ENCODE peak calls at places on chromosome 15, in nine cellular contexts. One of them, this sample, is unnamed.

GRCh38 chr15:34341922-34342736 is 807 bp downstream of the NOP10 start:
- DNase-seq in mesothelial cell of epicardium: peak
- DNase-seq in endothelial cell: no peak
- DNase-seq in glutamatergic neuron: no peak
- DNase-seq in BJ: no peak
- DNase-seq in foreskin fibroblast: no peak
- DNase-seq in AG04449: no peak
- DNase-seq in neural crest cell: no peak
- DNase-seq in hepatocyte: no peak
- DNase-seq in this sample: no peak

GRCh38 chr15:40493089-40493840 is 22.5 kb downstream of the CHST14 start:
- DNase-seq in mesothelial cell of epicardium: no peak
- DNase-seq in endothelial cell: no peak
- DNase-seq in glutamatergic neuron: no peak
- DNase-seq in BJ: no peak
- DNase-seq in foreskin fibroblast: no peak
- DNase-seq in AG04449: no peak
- DNase-seq in neural crest cell: no peak
- DNase-seq in hepatocyte: no peak
- DNase-seq in this sample: no peak

GRCh38 chr15:99619712-99620111 is 53.9 kb downstream of the MEF2A start:
- DNase-seq in mesothelial cell of epicardium: no peak
- DNase-seq in endothelial cell: no peak
- DNase-seq in glutamatergic neuron: no peak
- DNase-seq in BJ: no peak
- DNase-seq in foreskin fibroblast: no peak
- DNase-seq in AG04449: no peak
- DNase-seq in neural crest cell: no peak
- DNase-seq in hepatocyte: no peak
- DNase-seq in this sample: no peak

GRCh38 chr15:31079519-31079918 is 22.0 kb downstream of the TRPM1 start:
- DNase-seq in mesothelial cell of epicardium: no peak
- DNase-seq in endothelial cell: no peak
- DNase-seq in glutamatergic neuron: no peak
- DNase-seq in BJ: peak
- DNase-seq in foreskin fibroblast: peak
- DNase-seq in AG04449: peak
- DNase-seq in neural crest cell: no peak
- DNase-seq in hepatocyte: no peak
- DNase-seq in this sample: no peak

GRCh38 chr15:89621547-89621946 is 33.7 kb downstream of the KIF7 start:
- DNase-seq in mesothelial cell of epicardium: no peak
- DNase-seq in endothelial cell: no peak
- DNase-seq in glutamatergic neuron: no peak
- DNase-seq in BJ: no peak
- DNase-seq in foreskin fibroblast: no peak
- DNase-seq in AG04449: no peak
- DNase-seq in neural crest cell: no peak
- DNase-seq in hepatocyte: no peak
- DNase-seq in this sample: no peak

GRCh38 chr15:83818591-83818990 is 164.7 kb downstream of the ADAMTSL3 start:
- DNase-seq in mesothelial cell of epicardium: no peak
- DNase-seq in endothelial cell: no peak
- DNase-seq in glutamatergic neuron: no peak
- DNase-seq in BJ: no peak
- DNase-seq in foreskin fibroblast: no peak
- DNase-seq in AG04449: no peak
- DNase-seq in neural crest cell: no peak
- DNase-seq in hepatocyte: no peak
- DNase-seq in this sample: no peak

GRCh38 chr15:68499620-68500312 is 67.8 kb upstream of the ITGA11 start:
- DNase-seq in mesothelial cell of epicardium: peak
- DNase-seq in endothelial cell: no peak
- DNase-seq in glutamatergic neuron: no peak
- DNase-seq in BJ: no peak
- DNase-seq in foreskin fibroblast: no peak
- DNase-seq in AG04449: no peak
- DNase-seq in neural crest cell: no peak
- DNase-seq in hepatocyte: no peak
- DNase-seq in this sample: no peak

GRCh38 chr15:59060348-59060747 is 44.6 kb upstream of the CCNB2 start:
- DNase-seq in mesothelial cell of epicardium: no peak
- DNase-seq in endothelial cell: no peak
- DNase-seq in glutamatergic neuron: no peak
- DNase-seq in BJ: no peak
- DNase-seq in foreskin fibroblast: no peak
- DNase-seq in AG04449: no peak
- DNase-seq in neural crest cell: no peak
- DNase-seq in hepatocyte: no peak
- DNase-seq in this sample: no peak

GRCh38 chr15:80449825-80450224 is 45.6 kb downstream of the ARNT2 start:
- DNase-seq in mesothelial cell of epicardium: no peak
- DNase-seq in endothelial cell: no peak
- DNase-seq in glutamatergic neuron: no peak
- DNase-seq in BJ: no peak
- DNase-seq in foreskin fibroblast: no peak
- DNase-seq in AG04449: no peak
- DNase-seq in neural crest cell: no peak
- DNase-seq in hepatocyte: no peak
- DNase-seq in this sample: no peak

GRCh38 chr15:42736178-42736792 is 643 bp downstream of the CDAN1 start:
- DNase-seq in mesothelial cell of epicardium: peak
- DNase-seq in endothelial cell: peak
- DNase-seq in glutamatergic neuron: no peak
- DNase-seq in BJ: no peak
- DNase-seq in foreskin fibroblast: no peak
- DNase-seq in AG04449: no peak
- DNase-seq in neural crest cell: peak
- DNase-seq in hepatocyte: peak
- DNase-seq in this sample: no peak

GRCh38 chr15:76196286-76196948 is 114.9 kb downstream of the ETFA start:
- DNase-seq in mesothelial cell of epicardium: no peak
- DNase-seq in endothelial cell: no peak
- DNase-seq in glutamatergic neuron: no peak
- DNase-seq in BJ: peak
- DNase-seq in foreskin fibroblast: peak
- DNase-seq in AG04449: peak
- DNase-seq in neural crest cell: no peak
- DNase-seq in hepatocyte: peak
- DNase-seq in this sample: peak

GRCh38 chr15:32683906-32684584 is 33.8 kb upstream of the GREM1 start:
- DNase-seq in mesothelial cell of epicardium: no peak
- DNase-seq in endothelial cell: no peak
- DNase-seq in glutamatergic neuron: no peak
- DNase-seq in BJ: peak
- DNase-seq in foreskin fibroblast: peak
- DNase-seq in AG04449: no peak
- DNase-seq in neural crest cell: no peak
- DNase-seq in hepatocyte: no peak
- DNase-seq in this sample: no peak

GRCh38 chr15:98154863-98155262 is 194.4 kb downstream of the ARRDC4 start:
- DNase-seq in mesothelial cell of epicardium: no peak
- DNase-seq in endothelial cell: no peak
- DNase-seq in glutamatergic neuron: no peak
- DNase-seq in BJ: peak
- DNase-seq in foreskin fibroblast: peak
- DNase-seq in AG04449: peak
- DNase-seq in neural crest cell: no peak
- DNase-seq in hepatocyte: peak
- DNase-seq in this sample: no peak

GRCh38 chr15:70528270-70528706 is 235.1 kb downstream of the UACA start:
- DNase-seq in mesothelial cell of epicardium: peak
- DNase-seq in endothelial cell: no peak
- DNase-seq in glutamatergic neuron: no peak
- DNase-seq in BJ: no peak
- DNase-seq in foreskin fibroblast: no peak
- DNase-seq in AG04449: no peak
- DNase-seq in neural crest cell: no peak
- DNase-seq in hepatocyte: peak
- DNase-seq in this sample: no peak

GRCh38 chr15:85485956-85486567 is 105.7 kb downstream of the AKAP13 start:
- DNase-seq in mesothelial cell of epicardium: peak
- DNase-seq in endothelial cell: peak
- DNase-seq in glutamatergic neuron: no peak
- DNase-seq in BJ: no peak
- DNase-seq in foreskin fibroblast: peak
- DNase-seq in AG04449: no peak
- DNase-seq in neural crest cell: peak
- DNase-seq in hepatocyte: peak
- DNase-seq in this sample: peak

GRCh38 chr15:100201376-100202280 is 140.1 kb downstream of the ADAMTS17 start:
- DNase-seq in mesothelial cell of epicardium: peak
- DNase-seq in endothelial cell: no peak
- DNase-seq in glutamatergic neuron: no peak
- DNase-seq in BJ: no peak
- DNase-seq in foreskin fibroblast: no peak
- DNase-seq in AG04449: no peak
- DNase-seq in neural crest cell: no peak
- DNase-seq in hepatocyte: no peak
- DNase-seq in this sample: peak

GRCh38 chr15:92155941-92156340 is 237.7 kb upstream of the ST8SIA2 start:
- DNase-seq in mesothelial cell of epicardium: no peak
- DNase-seq in endothelial cell: no peak
- DNase-seq in glutamatergic neuron: no peak
- DNase-seq in BJ: no peak
- DNase-seq in foreskin fibroblast: no peak
- DNase-seq in AG04449: no peak
- DNase-seq in neural crest cell: no peak
- DNase-seq in hepatocyte: no peak
- DNase-seq in this sample: no peak

GRCh38 chr15:35693286-35693685 is 147.3 kb upstream of the DPH6 start:
- DNase-seq in mesothelial cell of epicardium: no peak
- DNase-seq in endothelial cell: no peak
- DNase-seq in glutamatergic neuron: no peak
- DNase-seq in BJ: no peak
- DNase-seq in foreskin fibroblast: no peak
- DNase-seq in AG04449: no peak
- DNase-seq in neural crest cell: no peak
- DNase-seq in hepatocyte: no peak
- DNase-seq in this sample: no peak

GRCh38 chr15:55619783-55620182 is 31.6 kb upstream of the PYGO1 start:
- DNase-seq in mesothelial cell of epicardium: no peak
- DNase-seq in endothelial cell: no peak
- DNase-seq in glutamatergic neuron: no peak
- DNase-seq in BJ: no peak
- DNase-seq in foreskin fibroblast: no peak
- DNase-seq in AG04449: no peak
- DNase-seq in neural crest cell: no peak
- DNase-seq in hepatocyte: no peak
- DNase-seq in this sample: no peak
- TF ChIP-seq CTCF in mesothelial cell of epicardium: no peak
- TF ChIP-seq CTCF in endothelial cell: no peak
- TF ChIP-seq CTCF in glutamatergic neuron: no peak
- TF ChIP-seq CTCF in BJ: no peak
- TF ChIP-seq CTCF in foreskin fibroblast: no peak
- TF ChIP-seq CTCF in AG04449: no peak
- TF ChIP-seq CTCF in neural crest cell: no peak
- TF ChIP-seq CTCF in hepatocyte: no peak
- TF ChIP-seq CTCF in this sample: no peak

GRCh38 chr15:28880680-28881079 is 5.1 kb upstream of the APBA2 start:
- DNase-seq in mesothelial cell of epicardium: no peak
- DNase-seq in endothelial cell: no peak
- DNase-seq in glutamatergic neuron: no peak
- DNase-seq in BJ: no peak
- DNase-seq in foreskin fibroblast: no peak
- DNase-seq in AG04449: no peak
- DNase-seq in neural crest cell: no peak
- DNase-seq in hepatocyte: no peak
- DNase-seq in this sample: no peak

GRCh38 chr15:28881600-28881999 is 4.2 kb upstream of the APBA2 start:
- DNase-seq in mesothelial cell of epicardium: no peak
- DNase-seq in endothelial cell: no peak
- DNase-seq in glutamatergic neuron: no peak
- DNase-seq in BJ: no peak
- DNase-seq in foreskin fibroblast: no peak
- DNase-seq in AG04449: no peak
- DNase-seq in neural crest cell: no peak
- DNase-seq in hepatocyte: no peak
- DNase-seq in this sample: no peak

GRCh38 chr15:28878209-28878608 is 7.6 kb upstream of the APBA2 start:
- DNase-seq in mesothelial cell of epicardium: no peak
- DNase-seq in endothelial cell: no peak
- DNase-seq in glutamatergic neuron: no peak
- DNase-seq in BJ: no peak
- DNase-seq in foreskin fibroblast: no peak
- DNase-seq in AG04449: no peak
- DNase-seq in neural crest cell: no peak
- DNase-seq in hepatocyte: no peak
- DNase-seq in this sample: no peak

GRCh38 chr15:28879551-28879950 is 6.2 kb upstream of the APBA2 start:
- DNase-seq in mesothelial cell of epicardium: no peak
- DNase-seq in endothelial cell: no peak
- DNase-seq in glutamatergic neuron: no peak
- DNase-seq in BJ: no peak
- DNase-seq in foreskin fibroblast: no peak
- DNase-seq in AG04449: no peak
- DNase-seq in neural crest cell: no peak
- DNase-seq in hepatocyte: no peak
- DNase-seq in this sample: no peak

DNA sequence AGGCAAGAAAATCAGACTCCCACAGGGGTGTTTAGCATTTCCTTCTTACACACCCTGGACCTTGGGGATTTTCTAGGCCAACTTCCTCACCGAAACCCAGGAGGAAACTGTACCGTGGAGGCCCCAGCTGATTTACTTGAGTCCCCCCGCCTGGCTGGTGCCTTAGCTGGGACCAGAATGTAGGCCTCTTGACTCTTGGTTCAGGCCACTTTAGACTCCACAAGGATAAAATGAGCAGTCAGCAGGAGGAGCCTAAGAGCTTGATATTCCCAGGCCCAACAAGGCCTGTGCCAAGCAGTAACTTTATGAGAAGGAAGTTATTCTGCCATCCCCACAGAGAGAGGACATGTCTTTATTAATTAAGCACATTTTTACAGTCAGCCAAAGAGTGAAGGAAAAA is 4.6 kb upstream of the APBA2 start:
- DNase-seq in mesothelial cell of epicardium: no peak
- DNase-seq in endothelial cell: no peak
- DNase-seq in glutamatergic neuron: no peak
- DNase-seq in BJ: no peak
- DNase-seq in foreskin fibroblast: no peak
- DNase-seq in AG04449: peak
- DNase-seq in neural crest cell: no peak
- DNase-seq in hepatocyte: no peak
- DNase-seq in this sample: no peak
- TF ChIP-seq CTCF in mesothelial cell of epicardium: no peak
- TF ChIP-seq CTCF in endothelial cell: no peak
- TF ChIP-seq CTCF in glutamatergic neuron: no peak
- TF ChIP-seq CTCF in BJ: peak
- TF ChIP-seq CTCF in foreskin fibroblast: no peak
- TF ChIP-seq CTCF in AG04449: peak
- TF ChIP-seq CTCF in neural crest cell: no peak
- TF ChIP-seq CTCF in hepatocyte: no peak
- TF ChIP-seq CTCF in this sample: no peak

GRCh38 chr15:63157891-63158431 is 684 bp upstream of the RPS27L start:
- DNase-seq in mesothelial cell of epicardium: peak
- DNase-seq in endothelial cell: peak
- DNase-seq in glutamatergic neuron: peak
- DNase-seq in BJ: peak
- DNase-seq in foreskin fibroblast: peak
- DNase-seq in AG04449: peak
- DNase-seq in neural crest cell: peak
- DNase-seq in hepatocyte: peak
- DNase-seq in this sample: peak
- TF ChIP-seq CTCF in mesothelial cell of epicardium: no peak
- TF ChIP-seq CTCF in endothelial cell: no peak
- TF ChIP-seq CTCF in glutamatergic neuron: no peak
- TF ChIP-seq CTCF in BJ: peak
- TF ChIP-seq CTCF in foreskin fibroblast: peak
- TF ChIP-seq CTCF in AG04449: peak
- TF ChIP-seq CTCF in neural crest cell: peak
- TF ChIP-seq CTCF in hepatocyte: peak
- TF ChIP-seq CTCF in this sample: no peak

GRCh38 chr15:65641723-65642475 is 20.2 kb downstream of the SLC24A1 start:
- DNase-seq in mesothelial cell of epicardium: no peak
- DNase-seq in endothelial cell: no peak
- DNase-seq in glutamatergic neuron: peak
- DNase-seq in BJ: no peak
- DNase-seq in foreskin fibroblast: no peak
- DNase-seq in AG04449: no peak
- DNase-seq in neural crest cell: no peak
- DNase-seq in hepatocyte: no peak
- DNase-seq in this sample: no peak
- TF ChIP-seq CTCF in mesothelial cell of epicardium: no peak
- TF ChIP-seq CTCF in endothelial cell: no peak
- TF ChIP-seq CTCF in glutamatergic neuron: no peak
- TF ChIP-seq CTCF in BJ: no peak
- TF ChIP-seq CTCF in foreskin fibroblast: no peak
- TF ChIP-seq CTCF in AG04449: no peak
- TF ChIP-seq CTCF in neural crest cell: no peak
- TF ChIP-seq CTCF in hepatocyte: no peak
- TF ChIP-seq CTCF in this sample: no peak